ENCODE peak calls at places on chromosome 18, in six cellular contexts. V is mesendoderm, E is neuronal stem cell, A is IMR-90, S is trophoblast cell, H is H1. F is an unnamed sample.

GRCh38 chr18:61333746-61334490 is 688 bp downstream of the CDH20 start:
- DNase-seq in A (no peak), V (peak), S (no peak), H (peak), E (peak), F (peak)

GRCh38 chr18:55856191-55856590 is 268.2 kb upstream of the TCF4 start:
- DNase-seq in E (no peak), V (peak), H (no peak), S (peak), A (peak), F (peak)

GRCh38 chr18:8947576-8947975 is 154.9 kb upstream of the NDUFV2 start:
- DNase-seq in S (no peak), E (no peak), A (no peak), V (peak), H (no peak), F (peak)

GRCh38 chr18:52844323-52844722 is 504.3 kb downstream of the DCC start:
- DNase-seq in E (no peak), A (no peak), V (no peak), H (no peak), S (no peak), F (no peak)

GRCh38 chr18:9494778-9495302 is 19.5 kb downstream of the RALBP1 start:
- DNase-seq in V (peak), S (peak), H (no peak), E (no peak), A (peak), F (peak)

GRCh38 chr18:33264566-33264965 is 176.0 kb downstream of the CCDC178 start:
- DNase-seq in S (no peak), V (peak), A (no peak), E (no peak), H (no peak), F (peak)

GRCh38 chr18:11587846-11588245 is 21.6 kb upstream of the SLC35G4 start:
- DNase-seq in S (no peak), A (no peak), V (no peak), E (no peak), H (no peak), F (no peak)

GRCh38 chr18:12791631-12792030 is 88.8 kb downstream of the PSMG2 start:
- DNase-seq in A (no peak), S (no peak), E (no peak), H (peak), V (no peak), F (no peak)

GRCh38 chr18:48808476-48808875 is 142.3 kb downstream of the SMAD7 start:
- DNase-seq in S (no peak), V (no peak), E (no peak), H (no peak), A (no peak), F (no peak)

GRCh38 chr18:61400016-61400630 is 66.9 kb downstream of the CDH20 start:
- DNase-seq in V (peak), H (no peak), S (no peak), E (peak), A (no peak), F (no peak)

GRCh38 chr18:47936975-47937374 is 6.5 kb upstream of the SMAD2 start:
- DNase-seq in E (no peak), A (no peak), H (no peak), S (peak), V (no peak), F (no peak)

GRCh38 chr18:24497052-24497754 is 36.8 kb downstream of the HRH4 start:
- DNase-seq in S (peak), E (no peak), A (peak), V (no peak), H (no peak), F (peak)

GRCh38 chr18:30016179-30016578 is 1026.4 kb downstream of the DSC3 start:
- DNase-seq in V (peak), S (peak), E (no peak), H (no peak), A (no peak), F (no peak)

GRCh38 chr18:53799134-53799533 is 425.3 kb downstream of the MBD2 start:
- DNase-seq in S (no peak), E (no peak), H (no peak), A (no peak), V (no peak), F (no peak)

GRCh38 chr18:5518899-5519371 is 24.9 kb downstream of the EPB41L3 start:
- DNase-seq in H (no peak), S (no peak), V (no peak), A (peak), E (no peak), F (no peak)

GRCh38 chr18:45657357-45658335 is 42.4 kb downstream of the SLC14A2 start:
- DNase-seq in A (peak), H (no peak), S (no peak), E (no peak), V (no peak), F (no peak)

GRCh38 chr18:64019922-64020756 is 50.3 kb downstream of the SERPINB8 start:
- DNase-seq in H (no peak), V (peak), E (no peak), A (no peak), S (no peak), F (no peak)

GRCh38 chr18:76371804-76372203 is 123.2 kb downstream of the ZNF516 start:
- DNase-seq in V (no peak), S (no peak), A (no peak), E (no peak), H (no peak), F (no peak)

GRCh38 chr18:61694236-61694635 is 198.6 kb downstream of the RNF152 start:
- DNase-seq in A (no peak), E (no peak), H (no peak), S (no peak), V (no peak), F (no peak)

GRCh38 chr18:12278153-12278764 is 24.1 kb downstream of the CIDEA start:
- DNase-seq in A (peak), H (no peak), V (peak), S (no peak), E (no peak), F (no peak)

GRCh38 chr18:34493099-34493544 is 217.0 kb upstream of the DTNA start:
- DNase-seq in E (peak), S (no peak), H (peak), A (peak), V (peak), F (peak)

GRCh38 chr18:76353046-76353445 is 142.0 kb downstream of the ZNF516 start:
- DNase-seq in V (no peak), E (no peak), H (no peak), S (no peak), A (no peak), F (no peak)

GRCh38 chr18:61703508-61703907 is 189.3 kb downstream of the RNF152 start:
- DNase-seq in E (no peak), S (no peak), V (no peak), H (no peak), A (peak), F (peak)

GRCh38 chr18:812673-813404 is 797 bp upstream of the YES1 start:
- DNase-seq in V (peak), S (peak), H (peak), E (no peak), A (peak), F (peak)

GRCh38 chr18:76985156-76985950 is 147.2 kb downstream of the MBP start:
- DNase-seq in S (no peak), E (no peak), V (no peak), H (peak), A (no peak), F (no peak)

GRCh38 chr18:79573921-79574491 is 105.6 kb upstream of the CTDP1 start:
- DNase-seq in V (no peak), H (peak), S (no peak), A (no peak), E (no peak), F (no peak)

GRCh38 chr18:73316513-73316912 is 448.7 kb upstream of the NETO1 start:
- DNase-seq in V (no peak), E (no peak), H (no peak), S (no peak), A (peak), F (no peak)

GRCh38 chr18:44080054-44080453 is 600.6 kb upstream of the SETBP1 start:
- DNase-seq in H (no peak), S (no peak), V (no peak), E (no peak), A (no peak), F (peak)

GRCh38 chr18:76457475-76457874 is 37.6 kb downstream of the ZNF516 start:
- DNase-seq in V (no peak), A (peak), H (peak), S (no peak), E (no peak), F (no peak)

GRCh38 chr18:906416-907170 is 1.9 kb downstream of the ADCYAP1 start:
- DNase-seq in E (no peak), S (no peak), H (peak), V (peak), A (no peak), F (no peak)

GRCh38 chr18:37430346-37431076 is 135.1 kb downstream of the CELF4 start:
- DNase-seq in S (no peak), H (peak), E (no peak), A (no peak), V (peak), F (no peak)

GRCh38 chr18:48990497-48991298 is 39.9 kb upstream of the SMAD7 start:
- DNase-seq in E (no peak), V (peak), S (peak), H (no peak), A (peak), F (peak)

GRCh38 chr18:79917351-79918088 is 33.9 kb downstream of the SLC66A2 start:
- DNase-seq in H (peak), V (no peak), A (no peak), E (no peak), S (no peak), F (no peak)

GRCh38 chr18:75548353-75548752 is 120.8 kb upstream of the SMIM21 start:
- DNase-seq in E (peak), A (no peak), V (peak), H (no peak), S (no peak), F (no peak)

GRCh38 chr18:31497404-31497710 is 620 bp upstream of the DSG2 start:
- DNase-seq in E (no peak), A (no peak), H (no peak), S (no peak), V (no peak), F (no peak)
- H3K4me3 ChIP-seq in E (peak), A (no peak), H (peak), S (peak), V (no peak), F (peak)

DNA sequence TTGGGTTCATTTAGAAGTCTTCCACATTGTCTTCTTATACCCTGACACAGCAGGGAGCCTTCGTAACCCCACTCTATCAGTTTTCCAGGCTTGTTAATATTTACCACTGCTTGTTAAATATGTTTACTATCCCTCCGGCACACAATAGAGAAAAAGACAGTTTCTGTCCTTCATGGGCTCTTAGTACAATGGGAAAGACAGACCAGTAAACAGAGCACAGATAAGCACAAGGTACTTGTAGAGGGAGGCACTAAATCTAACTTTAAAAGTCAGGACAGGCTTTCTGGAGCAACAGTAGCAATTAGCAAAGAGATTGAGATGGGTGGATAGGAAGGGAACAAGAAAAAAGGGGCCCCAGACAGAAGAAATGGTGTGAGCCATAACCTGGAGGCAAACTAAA is 383.9 kb downstream of the CDH2 start:
- DNase-seq in H (no peak), V (peak), A (no peak), S (no peak), E (no peak), F (no peak)
- H3K4ac ChIP-seq in H (no peak), V (no peak), A (no peak), S (no peak), E (no peak), F (no peak)

DNA sequence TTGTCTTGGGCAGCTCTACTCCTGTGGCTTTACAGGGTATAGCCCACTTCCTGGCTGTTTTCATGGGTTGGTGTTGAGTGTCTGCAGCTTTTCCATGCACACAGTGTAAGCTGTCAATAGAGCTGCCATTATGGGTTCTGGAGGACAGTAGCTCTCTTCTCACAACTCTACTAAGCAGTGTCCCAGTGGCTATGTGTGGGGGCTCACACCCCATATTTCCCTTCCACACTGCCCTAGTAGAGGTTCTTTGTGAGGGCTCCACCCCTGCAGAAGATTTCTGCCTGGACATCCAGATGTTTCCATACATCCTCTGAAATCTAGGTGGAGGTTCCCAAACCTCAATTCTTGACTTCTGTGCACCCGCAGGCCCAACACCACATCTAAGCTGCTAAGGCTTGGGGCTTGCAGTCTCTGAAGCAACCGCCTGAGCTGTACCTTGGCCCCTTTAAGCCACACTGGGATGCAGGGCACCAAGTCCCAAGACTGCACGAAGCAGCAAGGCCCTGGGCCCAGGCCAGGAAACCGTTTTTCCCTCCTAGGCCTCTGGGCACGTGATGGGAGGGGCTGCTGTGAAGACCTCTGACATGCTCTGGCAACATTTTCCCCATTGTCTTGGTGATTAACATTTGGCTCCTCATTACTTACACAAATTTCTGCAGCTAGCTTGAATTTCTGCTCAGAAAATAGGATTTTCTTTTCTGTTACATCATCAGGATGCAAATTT is 9.4 kb downstream of the ELAC1 start:
- DNase-seq in S (no peak), E (no peak), V (no peak), H (no peak), A (no peak), F (no peak)
- H3K4me3 ChIP-seq in S (peak), E (no peak), V (no peak), H (no peak), A (no peak), F (no peak)

DNA sequence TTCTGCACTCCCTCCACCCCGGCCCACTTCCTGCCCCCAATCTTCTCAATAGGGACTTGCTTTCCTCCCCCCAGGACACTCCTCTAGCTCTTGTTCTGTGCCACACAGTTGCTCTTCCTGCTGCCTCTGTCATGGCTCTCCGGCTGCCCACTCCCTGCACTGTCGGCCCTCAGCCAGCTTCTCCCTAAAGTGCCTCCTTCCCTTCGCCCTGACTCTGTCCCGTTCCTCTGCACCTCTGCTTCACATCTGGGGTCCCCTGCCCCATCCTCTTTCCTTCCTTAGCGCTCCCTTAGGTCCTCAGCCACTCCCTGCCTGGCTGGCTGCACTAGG is 132.1 kb downstream of the CABLES1 start:
- DNase-seq in A (no peak), E (no peak), S (no peak), V (no peak), H (no peak), F (no peak)
- H3K4ac ChIP-seq in A (no peak), E (no peak), S (no peak), V (no peak), H (peak), F (no peak)

GRCh38 chr18:21404426-21404825 is 162.4 kb downstream of the GREB1L start:
- DNase-seq in V (peak), A (no peak), S (peak), E (no peak), H (no peak), F (no peak)

GRCh38 chr18:21406111-21406510 is 164.1 kb downstream of the GREB1L start:
- DNase-seq in H (no peak), E (no peak), V (no peak), S (no peak), A (no peak), F (no peak)

GRCh38 chr18:21408681-21409080 is 166.6 kb downstream of the GREB1L start:
- DNase-seq in H (no peak), A (no peak), S (peak), E (no peak), V (no peak), F (no peak)
- H3K4me3 ChIP-seq in H (no peak), A (no peak), S (no peak), E (no peak), V (no peak), F (no peak)

F was measured in mesenchymal stem cell.